ENCODE peak calls at places on chromosome 20, in seven cellular contexts. One of them, this sample, is unnamed.

GRCh38 chr20:33242319-33243100 is 6.7 kb downstream of the BPIFA1 start:
- DNase-seq in kidney epithelial cell: no peak
- DNase-seq in lower leg skin: no peak
- DNase-seq in HCT116: no peak
- DNase-seq in astrocyte: no peak
- DNase-seq in upper lobe of left lung: no peak
- DNase-seq in cardiac muscle cell: no peak
- DNase-seq in this sample: no peak

GRCh38 chr20:52382931-52383330 is 191.4 kb upstream of the ZFP64 start:
- DNase-seq in kidney epithelial cell: no peak
- DNase-seq in lower leg skin: no peak
- DNase-seq in HCT116: no peak
- DNase-seq in astrocyte: no peak
- DNase-seq in upper lobe of left lung: no peak
- DNase-seq in cardiac muscle cell: no peak
- DNase-seq in this sample: no peak

GRCh38 chr20:48619126-48620101 is 208.4 kb downstream of the PREX1 start:
- DNase-seq in kidney epithelial cell: no peak
- DNase-seq in lower leg skin: no peak
- DNase-seq in HCT116: no peak
- DNase-seq in astrocyte: no peak
- DNase-seq in upper lobe of left lung: no peak
- DNase-seq in cardiac muscle cell: no peak
- DNase-seq in this sample: no peak

GRCh38 chr20:5780233-5781217 is 30.3 kb downstream of the SHLD1 start:
- DNase-seq in kidney epithelial cell: no peak
- DNase-seq in lower leg skin: no peak
- DNase-seq in HCT116: no peak
- DNase-seq in astrocyte: peak
- DNase-seq in upper lobe of left lung: no peak
- DNase-seq in cardiac muscle cell: no peak
- DNase-seq in this sample: no peak

GRCh38 chr20:25040438-25040831 is 17.5 kb downstream of the ACSS1 start:
- DNase-seq in kidney epithelial cell: no peak
- DNase-seq in lower leg skin: no peak
- DNase-seq in HCT116: no peak
- DNase-seq in astrocyte: peak
- DNase-seq in upper lobe of left lung: peak
- DNase-seq in cardiac muscle cell: no peak
- DNase-seq in this sample: no peak

GRCh38 chr20:36745234-36745926 is 510 bp downstream of the NDRG3 start:
- DNase-seq in kidney epithelial cell: no peak
- DNase-seq in lower leg skin: no peak
- DNase-seq in HCT116: no peak
- DNase-seq in astrocyte: no peak
- DNase-seq in upper lobe of left lung: peak
- DNase-seq in cardiac muscle cell: peak
- DNase-seq in this sample: peak

GRCh38 chr20:13638162-13638495 is 603 bp downstream of the TASP1 start:
- DNase-seq in kidney epithelial cell: no peak
- DNase-seq in lower leg skin: no peak
- DNase-seq in HCT116: no peak
- DNase-seq in astrocyte: peak
- DNase-seq in upper lobe of left lung: no peak
- DNase-seq in cardiac muscle cell: peak
- DNase-seq in this sample: no peak

GRCh38 chr20:60249436-60249835 is 291.2 kb downstream of the CDH26 start:
- DNase-seq in kidney epithelial cell: peak
- DNase-seq in lower leg skin: peak
- DNase-seq in HCT116: no peak
- DNase-seq in astrocyte: peak
- DNase-seq in upper lobe of left lung: no peak
- DNase-seq in cardiac muscle cell: no peak
- DNase-seq in this sample: no peak

GRCh38 chr20:9570612-9571011 is 56.2 kb downstream of the LAMP5 start:
- DNase-seq in kidney epithelial cell: no peak
- DNase-seq in lower leg skin: no peak
- DNase-seq in HCT116: no peak
- DNase-seq in astrocyte: no peak
- DNase-seq in upper lobe of left lung: no peak
- DNase-seq in cardiac muscle cell: peak
- DNase-seq in this sample: no peak

GRCh38 chr20:7496394-7497111 is 443.7 kb downstream of the HAO1 start:
- DNase-seq in kidney epithelial cell: no peak
- DNase-seq in lower leg skin: no peak
- DNase-seq in HCT116: no peak
- DNase-seq in astrocyte: peak
- DNase-seq in upper lobe of left lung: no peak
- DNase-seq in cardiac muscle cell: no peak
- DNase-seq in this sample: no peak

GRCh38 chr20:56627122-56628014 is 1.7 kb upstream of the TFAP2C start:
- DNase-seq in kidney epithelial cell: no peak
- DNase-seq in lower leg skin: no peak
- DNase-seq in HCT116: no peak
- DNase-seq in astrocyte: no peak
- DNase-seq in upper lobe of left lung: no peak
- DNase-seq in cardiac muscle cell: no peak
- DNase-seq in this sample: no peak

GRCh38 chr20:4607287-4607713 is 114.4 kb upstream of the PRND start:
- DNase-seq in kidney epithelial cell: no peak
- DNase-seq in lower leg skin: no peak
- DNase-seq in HCT116: peak
- DNase-seq in astrocyte: peak
- DNase-seq in upper lobe of left lung: peak
- DNase-seq in cardiac muscle cell: peak
- DNase-seq in this sample: peak

DNA sequence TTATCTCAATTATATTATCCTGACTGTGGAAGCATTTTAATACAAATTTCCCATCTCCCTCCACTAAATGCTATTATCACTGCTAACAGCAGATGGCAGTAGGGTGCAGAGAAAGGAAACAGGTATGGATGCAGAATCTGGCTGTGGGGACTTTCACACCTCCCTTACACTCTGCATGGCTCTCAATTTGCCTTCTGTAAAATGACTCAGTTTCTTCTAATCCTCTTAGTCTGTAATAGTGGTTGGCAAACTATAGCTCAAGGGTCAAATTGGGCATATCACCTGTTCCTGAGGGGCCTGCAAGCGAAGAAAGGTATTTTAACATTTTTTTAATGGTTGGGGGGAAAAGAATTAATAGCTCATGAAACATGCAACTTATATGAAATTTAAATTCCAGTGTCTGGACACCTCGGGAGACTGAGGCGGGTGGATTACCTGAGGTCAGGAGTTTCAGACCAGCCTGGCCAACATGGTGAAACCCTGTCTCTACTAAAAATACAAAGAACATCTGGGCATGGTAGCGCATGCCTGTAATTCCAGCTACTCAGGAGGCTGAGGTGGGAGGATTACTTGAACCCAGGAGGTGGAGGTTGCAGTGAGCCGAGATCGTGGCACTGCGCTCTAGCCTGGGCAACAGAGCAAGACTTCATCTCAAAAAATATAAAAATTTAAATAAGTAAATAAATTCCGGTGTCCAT is 83.5 kb downstream of the ZMYND8 start:
- DNase-seq in kidney epithelial cell: no peak
- DNase-seq in lower leg skin: peak
- DNase-seq in HCT116: peak
- DNase-seq in astrocyte: peak
- DNase-seq in upper lobe of left lung: peak
- DNase-seq in cardiac muscle cell: peak
- DNase-seq in this sample: no peak
- H3K4me3 ChIP-seq in kidney epithelial cell: no peak
- H3K4me3 ChIP-seq in lower leg skin: no peak
- H3K4me3 ChIP-seq in HCT116: no peak
- H3K4me3 ChIP-seq in astrocyte: no peak
- H3K4me3 ChIP-seq in upper lobe of left lung: no peak
- H3K4me3 ChIP-seq in cardiac muscle cell: no peak
- H3K4me3 ChIP-seq in this sample: no peak

GRCh38 chr20:44585042-44585968 is 2.9 kb downstream of the PKIG start:
- DNase-seq in kidney epithelial cell: no peak
- DNase-seq in lower leg skin: no peak
- DNase-seq in HCT116: no peak
- DNase-seq in astrocyte: no peak
- DNase-seq in upper lobe of left lung: no peak
- DNase-seq in cardiac muscle cell: no peak
- DNase-seq in this sample: no peak
- H3K4me3 ChIP-seq in kidney epithelial cell: no peak
- H3K4me3 ChIP-seq in lower leg skin: no peak
- H3K4me3 ChIP-seq in HCT116: no peak
- H3K4me3 ChIP-seq in astrocyte: no peak
- H3K4me3 ChIP-seq in upper lobe of left lung: peak
- H3K4me3 ChIP-seq in cardiac muscle cell: no peak
- H3K4me3 ChIP-seq in this sample: no peak

GRCh38 chr20:50516180-50516934 is 6.2 kb downstream of the PTPN1 start:
- DNase-seq in kidney epithelial cell: no peak
- DNase-seq in lower leg skin: no peak
- DNase-seq in HCT116: no peak
- DNase-seq in astrocyte: no peak
- DNase-seq in upper lobe of left lung: no peak
- DNase-seq in cardiac muscle cell: no peak
- DNase-seq in this sample: no peak
- H3K4me3 ChIP-seq in kidney epithelial cell: no peak
- H3K4me3 ChIP-seq in lower leg skin: no peak
- H3K4me3 ChIP-seq in HCT116: no peak
- H3K4me3 ChIP-seq in astrocyte: no peak
- H3K4me3 ChIP-seq in upper lobe of left lung: no peak
- H3K4me3 ChIP-seq in cardiac muscle cell: no peak
- H3K4me3 ChIP-seq in this sample: no peak

DNA sequence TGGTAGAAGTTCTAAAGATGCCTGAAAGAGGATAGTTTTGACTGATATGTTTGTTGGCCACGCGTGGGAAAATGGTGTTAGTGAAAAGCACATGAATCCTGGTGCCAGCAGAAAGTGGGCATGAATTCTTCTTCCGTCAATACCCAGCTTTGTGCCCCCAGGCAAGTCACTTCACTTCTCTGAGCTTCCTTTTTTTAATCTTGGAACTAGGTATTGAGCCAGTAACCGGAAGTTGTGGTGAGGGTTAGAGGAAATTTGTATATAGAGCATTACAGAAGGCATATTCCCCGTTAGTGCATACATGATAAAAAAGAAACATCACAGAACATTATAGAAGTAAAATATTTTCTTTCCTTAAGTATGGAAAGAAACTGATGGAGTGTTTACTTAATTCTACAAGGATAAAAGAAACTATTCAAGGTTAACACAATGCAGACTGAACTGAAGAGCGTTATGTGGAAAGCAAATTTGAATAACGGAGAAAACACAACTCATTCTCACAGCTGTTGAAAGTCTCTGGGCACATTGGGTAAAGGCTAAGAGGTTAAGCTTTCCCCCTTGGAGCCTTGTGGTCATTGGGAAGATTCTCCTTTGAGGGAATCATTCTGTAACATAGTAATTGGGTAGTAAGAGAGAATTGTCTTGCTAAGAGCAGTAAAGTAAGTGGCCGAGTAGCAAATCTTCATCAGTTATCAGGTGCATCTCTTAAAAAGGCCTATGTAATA is 223.1 kb downstream of the BCAS1 start:
- DNase-seq in kidney epithelial cell: no peak
- DNase-seq in lower leg skin: no peak
- DNase-seq in HCT116: no peak
- DNase-seq in astrocyte: no peak
- DNase-seq in upper lobe of left lung: peak
- DNase-seq in cardiac muscle cell: no peak
- DNase-seq in this sample: no peak
- H3K4me3 ChIP-seq in kidney epithelial cell: no peak
- H3K4me3 ChIP-seq in lower leg skin: no peak
- H3K4me3 ChIP-seq in HCT116: no peak
- H3K4me3 ChIP-seq in astrocyte: no peak
- H3K4me3 ChIP-seq in upper lobe of left lung: no peak
- H3K4me3 ChIP-seq in cardiac muscle cell: no peak
- H3K4me3 ChIP-seq in this sample: no peak

GRCh38 chr20:62953839-62954703 is 1.6 kb downstream of the SLC17A9 start:
- DNase-seq in kidney epithelial cell: no peak
- DNase-seq in lower leg skin: peak
- DNase-seq in HCT116: no peak
- DNase-seq in astrocyte: peak
- DNase-seq in upper lobe of left lung: peak
- DNase-seq in cardiac muscle cell: peak
- DNase-seq in this sample: no peak

GRCh38 chr20:62951143-62951895 is 1.2 kb upstream of the SLC17A9 start:
- DNase-seq in kidney epithelial cell: no peak
- DNase-seq in lower leg skin: no peak
- DNase-seq in HCT116: no peak
- DNase-seq in astrocyte: no peak
- DNase-seq in upper lobe of left lung: no peak
- DNase-seq in cardiac muscle cell: no peak
- DNase-seq in this sample: no peak

GRCh38 chr20:62951896-62952372 is 575 bp upstream of the SLC17A9 start:
- DNase-seq in kidney epithelial cell: no peak
- DNase-seq in lower leg skin: no peak
- DNase-seq in HCT116: no peak
- DNase-seq in astrocyte: no peak
- DNase-seq in upper lobe of left lung: no peak
- DNase-seq in cardiac muscle cell: no peak
- DNase-seq in this sample: no peak

GRCh38 chr20:62952373-62953166 is at the start of gene SLC17A9:
- DNase-seq in kidney epithelial cell: no peak
- DNase-seq in lower leg skin: peak
- DNase-seq in HCT116: peak
- DNase-seq in astrocyte: peak
- DNase-seq in upper lobe of left lung: peak
- DNase-seq in cardiac muscle cell: peak
- DNase-seq in this sample: no peak

DNA sequence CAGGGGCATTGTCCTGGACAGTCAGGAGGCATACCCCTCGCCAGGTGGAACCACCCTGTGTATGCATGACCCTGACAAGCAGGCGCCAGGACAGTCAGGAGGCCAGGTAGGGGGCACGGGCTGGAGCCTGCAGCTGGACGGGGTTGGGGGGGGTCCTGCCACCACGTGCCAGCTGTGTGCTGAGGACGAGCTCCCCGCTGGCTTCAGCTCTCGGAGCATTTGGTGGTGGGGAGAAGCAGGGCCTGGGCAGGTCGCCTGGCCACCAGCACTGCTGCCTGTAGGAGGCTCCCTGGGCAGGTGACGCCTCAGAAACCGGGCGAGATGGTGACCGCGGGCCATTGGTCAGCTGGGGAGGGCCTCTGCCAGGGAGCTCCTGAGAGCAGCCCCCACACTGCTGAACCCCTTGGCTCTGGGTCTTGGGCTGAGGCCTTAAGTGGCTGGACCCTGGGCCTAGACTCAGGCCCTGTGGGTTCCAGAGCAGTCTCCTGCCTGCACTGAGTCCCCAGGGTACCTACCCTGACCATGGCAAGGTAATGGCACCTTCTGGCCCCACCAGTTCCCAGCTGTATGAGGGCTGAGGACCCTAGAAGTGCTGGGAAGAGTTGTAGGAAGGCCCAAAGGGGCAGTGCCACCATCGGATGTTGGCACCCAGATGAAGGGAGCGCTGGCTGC is 794 bp downstream of the SLC17A9 start:
- DNase-seq in kidney epithelial cell: no peak
- DNase-seq in lower leg skin: no peak
- DNase-seq in HCT116: no peak
- DNase-seq in astrocyte: no peak
- DNase-seq in upper lobe of left lung: no peak
- DNase-seq in cardiac muscle cell: no peak
- DNase-seq in this sample: peak
- H3K4me3 ChIP-seq in kidney epithelial cell: peak
- H3K4me3 ChIP-seq in lower leg skin: no peak
- H3K4me3 ChIP-seq in HCT116: peak
- H3K4me3 ChIP-seq in astrocyte: peak
- H3K4me3 ChIP-seq in upper lobe of left lung: peak
- H3K4me3 ChIP-seq in cardiac muscle cell: no peak
- H3K4me3 ChIP-seq in this sample: peak

This sample was measured in dorsolateral prefrontal cortex.